ENCODE peak calls at places on chromosomes 7 and 10, in ten cellular contexts. N, M, G, H, J, Q, B, L, U and S are unnamed samples.

GRCh38 chr7:115230882-115231508 is 309.1 kb downstream of the MDFIC start:
- DNase-seq in M (peak), H (no peak), G (no peak), J (peak), Q (peak), B (peak), U (peak), L (no peak), N (peak), S (peak)

GRCh38 chr7:38312776-38313175 is 39.3 kb upstream of the TARP start:
- DNase-seq in G (no peak), J (no peak), N (no peak), M (no peak), B (no peak), H (no peak), U (no peak), Q (peak), L (no peak), S (no peak)

GRCh38 chr10:88152720-88153119 is 289.3 kb downstream of the PTEN start:
- DNase-seq in B (peak), J (peak), U (peak), G (peak), L (no peak), N (peak), Q (peak), H (no peak), M (peak), S (peak)

GRCh38 chr7:105439174-105439893 is 50.6 kb upstream of the SRPK2 start:
- DNase-seq in B (no peak), U (no peak), M (peak), Q (peak), J (peak), N (peak), L (no peak), H (no peak), G (no peak), S (peak)

GRCh38 chr10:43404675-43405221 is 4.2 kb downstream of the HNRNPF start:
- DNase-seq in G (peak), U (no peak), M (no peak), B (no peak), Q (no peak), N (no peak), L (no peak), H (no peak), J (no peak), S (no peak)

GRCh38 chr7:17103984-17104383 is 194.5 kb upstream of the AHR start:
- DNase-seq in U (no peak), L (no peak), G (no peak), H (no peak), N (no peak), Q (no peak), J (peak), M (no peak), B (no peak), S (no peak)

GRCh38 chr7:81081626-81082025 is 162.8 kb upstream of the SEMA3C start:
- DNase-seq in J (peak), L (no peak), Q (no peak), G (no peak), U (no peak), B (no peak), H (no peak), M (no peak), N (no peak), S (peak)

GRCh38 chr10:72802291-72803118 is 91.0 kb upstream of the OIT3 start:
- DNase-seq in H (no peak), U (no peak), J (peak), L (no peak), B (no peak), M (peak), N (no peak), G (no peak), Q (peak), S (peak)

GRCh38 chr10:116840389-116841075 is 8.8 kb upstream of the ENO4 start:
- DNase-seq in M (no peak), Q (no peak), U (no peak), H (no peak), N (no peak), B (no peak), G (no peak), J (no peak), L (no peak), S (no peak)

GRCh38 chr7:12870219-12870618 is 182.8 kb downstream of the ARL4A start:
- DNase-seq in G (no peak), J (no peak), N (no peak), B (no peak), H (no peak), Q (no peak), L (no peak), U (no peak), M (no peak), S (no peak)

GRCh38 chr7:149209518-149210269 is 14.3 kb downstream of the ZNF282 start:
- DNase-seq in B (peak), J (peak), U (peak), H (no peak), L (no peak), N (peak), G (peak), Q (peak), M (peak), S (peak)

GRCh38 chr7:106521115-106521514 is 139.8 kb downstream of the CCDC71L start:
- DNase-seq in Q (no peak), B (no peak), G (peak), M (no peak), H (no peak), L (no peak), J (no peak), U (peak), N (no peak), S (no peak)

GRCh38 chr7:105112440-105113418 is 98.7 kb downstream of the KMT2E start:
- DNase-seq in N (no peak), J (no peak), B (no peak), Q (no peak), G (no peak), L (no peak), H (no peak), M (no peak), U (peak), S (no peak)

GRCh38 chr10:43959364-43959763 is 310.7 kb upstream of the ZNF32 start:
- DNase-seq in L (no peak), U (no peak), B (no peak), H (peak), M (no peak), J (no peak), Q (no peak), G (no peak), N (no peak), S (no peak)

DNA sequence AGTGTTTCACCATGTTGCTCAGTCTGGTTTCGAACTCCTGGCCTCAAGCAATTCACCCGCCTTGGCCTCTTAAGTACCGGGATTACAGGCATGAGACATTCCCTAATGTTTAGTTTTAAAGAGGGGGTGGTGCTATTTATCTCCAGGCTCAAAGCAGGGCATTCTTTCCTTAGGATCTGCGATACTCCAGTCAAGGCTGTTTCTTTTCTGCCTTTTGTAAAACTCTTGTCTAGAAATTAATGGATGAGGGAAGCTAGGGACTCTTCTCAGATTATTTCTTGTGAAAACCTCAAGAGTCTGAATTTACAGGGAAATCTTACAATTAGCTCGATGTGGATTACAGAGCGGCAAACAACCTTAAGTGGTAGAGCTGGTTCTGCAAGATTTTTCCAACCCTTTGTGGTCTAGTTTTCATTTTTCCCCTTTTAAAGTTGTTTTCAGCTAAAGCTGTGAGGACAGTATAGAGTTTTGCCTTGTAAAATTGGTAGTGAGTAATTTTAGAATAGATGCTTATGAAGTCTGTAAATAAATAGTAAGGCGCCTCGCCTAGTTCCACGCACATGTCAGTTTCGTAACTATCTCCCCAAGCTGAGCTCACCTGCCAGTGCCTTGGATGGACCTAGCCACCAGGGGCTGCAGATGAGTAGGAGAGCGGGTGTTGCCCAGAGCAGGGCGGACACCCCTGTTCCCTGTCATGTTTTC is 53.1 kb downstream of the CUX1 start:
- DNase-seq in M (no peak), Q (no peak), L (no peak), J (no peak), G (no peak), H (no peak), B (no peak), N (peak), U (peak), S (no peak)
- H3K4me3 ChIP-seq in M (no peak), Q (no peak), L (no peak), J (no peak), G (no peak), H (no peak), B (no peak), N (peak), U (no peak), S (no peak)

DNA sequence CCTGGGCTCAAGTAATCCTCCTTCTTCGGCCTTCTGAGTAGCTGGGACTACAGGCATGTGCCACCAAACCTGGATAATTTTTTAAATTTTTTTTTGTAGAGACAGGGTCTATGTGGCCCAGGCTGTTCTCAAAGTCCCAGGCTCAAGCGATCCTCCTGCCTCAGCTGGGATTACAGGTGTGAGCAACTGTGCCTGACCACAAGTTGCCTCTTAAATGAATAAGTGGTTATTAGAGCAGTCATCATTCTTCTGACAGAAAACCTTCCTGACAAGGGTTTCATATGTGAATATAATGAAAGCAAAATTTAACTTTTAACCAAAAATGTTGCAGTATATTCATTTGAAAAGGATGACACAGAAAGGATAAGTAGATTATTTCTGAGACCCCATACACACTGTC is 532.5 kb downstream of the GRM8 start:
- DNase-seq in Q (no peak), U (no peak), H (no peak), G (peak), N (no peak), M (no peak), L (no peak), B (no peak), J (no peak), S (no peak)
- TF ChIP-seq CTCF in Q (no peak), U (no peak), H (no peak), G (no peak), N (no peak), M (no peak), L (no peak), B (no peak), J (no peak), S (no peak)

GRCh38 chr10:92697663-92698511 is 8.1 kb downstream of the HHEX start:
- DNase-seq in J (no peak), Q (peak), U (no peak), N (no peak), H (no peak), B (no peak), M (no peak), L (no peak), G (no peak), S (no peak)

GRCh38 chr10:92699518-92700272 is 9.9 kb downstream of the HHEX start:
- DNase-seq in Q (peak), J (peak), H (peak), M (peak), N (peak), L (peak), U (peak), B (no peak), G (no peak), S (peak)

GRCh38 chr10:92695679-92696605 is 6.2 kb downstream of the HHEX start:
- DNase-seq in H (peak), L (no peak), J (peak), B (no peak), Q (peak), M (peak), G (no peak), N (no peak), U (peak), S (peak)

GRCh38 chr10:92699193-92699517 is 9.4 kb downstream of the HHEX start:
- DNase-seq in B (no peak), M (no peak), N (no peak), J (no peak), Q (no peak), H (no peak), U (no peak), G (no peak), L (no peak), S (no peak)

DNA sequence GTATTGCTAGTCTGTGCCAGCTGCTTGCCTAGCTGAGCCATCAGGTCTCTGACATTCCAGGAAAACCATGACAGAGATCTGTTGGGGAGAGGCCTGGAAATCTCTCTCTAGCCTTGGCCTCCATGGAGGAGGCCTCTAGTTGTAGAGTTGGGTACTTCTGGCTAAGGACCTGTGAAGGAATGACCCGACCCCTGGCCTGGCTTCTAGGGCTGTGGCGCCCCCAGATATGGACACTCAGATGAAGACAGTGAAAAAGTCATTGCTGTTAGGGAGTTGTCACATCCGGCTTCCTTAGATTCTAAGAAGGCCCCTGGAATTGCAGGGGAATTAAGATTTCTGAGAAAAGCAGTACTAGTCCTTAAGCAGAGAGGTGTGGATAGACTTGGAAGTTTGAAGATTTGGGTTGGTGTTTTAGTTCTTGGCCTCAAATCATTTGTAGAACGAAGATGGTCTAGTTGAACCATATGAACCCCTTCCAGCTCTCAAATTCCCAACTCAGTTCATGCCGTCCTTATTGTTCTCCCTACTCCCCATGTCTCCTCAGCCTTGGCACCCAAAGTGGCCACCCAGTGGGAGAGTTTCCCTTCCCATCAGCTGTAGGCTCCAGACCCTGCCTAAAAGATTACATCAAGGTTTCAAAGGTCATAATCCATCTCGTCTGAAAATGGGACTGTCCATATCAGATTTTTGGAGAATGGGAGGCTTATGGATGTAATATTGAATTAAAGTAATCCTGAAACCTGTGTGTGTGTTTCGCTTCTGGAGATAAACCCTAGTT is 7.0 kb downstream of the HHEX start:
- DNase-seq in M (no peak), H (no peak), G (no peak), N (no peak), J (no peak), L (no peak), B (no peak), Q (peak), U (no peak), S (no peak)
- H3K4me3 ChIP-seq in M (no peak), H (no peak), G (no peak), N (no peak), J (no peak), L (no peak), B (no peak), Q (no peak), U (no peak), S (no peak)

DNA sequence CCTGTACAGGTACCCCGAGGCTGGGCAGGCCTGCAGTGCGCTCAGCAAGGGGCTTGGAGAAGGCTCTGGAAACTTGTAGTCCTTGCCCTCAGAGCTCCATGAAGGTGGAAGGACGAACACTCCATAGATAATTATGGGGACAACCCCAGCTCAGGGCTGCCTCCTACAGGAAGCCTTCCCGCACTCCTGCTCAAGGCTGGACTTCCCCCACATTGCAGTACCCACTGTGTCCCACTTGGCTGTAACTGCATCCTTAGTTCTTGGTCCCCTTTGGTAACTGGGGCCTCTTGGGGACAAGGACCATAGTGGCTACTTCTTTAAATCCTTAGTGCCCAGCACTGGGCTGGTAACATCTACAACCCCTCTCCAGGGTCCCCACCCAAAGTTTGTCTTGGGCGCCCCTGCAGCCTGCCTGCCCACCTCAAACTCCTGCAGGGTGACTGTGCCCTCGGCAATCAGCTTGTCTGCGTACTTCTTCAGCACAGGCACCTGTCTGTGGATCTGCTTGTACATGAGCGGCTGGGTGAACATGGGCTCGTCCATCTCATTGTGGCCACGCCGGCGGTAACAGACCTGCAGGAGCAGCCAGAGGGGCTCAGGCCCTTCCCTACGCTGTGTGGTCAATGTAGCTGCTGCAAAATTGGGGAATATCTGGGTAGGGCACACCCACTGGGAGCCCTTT is 17.1 kb downstream of the OGDHL start:
- DNase-seq in L (no peak), M (no peak), G (no peak), Q (no peak), N (no peak), B (no peak), J (no peak), H (peak), U (no peak), S (no peak)
- TF ChIP-seq CTCF in L (no peak), M (no peak), G (no peak), Q (no peak), N (no peak), B (no peak), J (no peak), H (no peak), U (no peak), S (no peak)

GRCh38 chr10:105328441-105328840 is 687.4 kb downstream of the SORCS3 start:
- DNase-seq in M (peak), U (peak), G (no peak), L (no peak), B (no peak), J (peak), N (no peak), Q (no peak), H (no peak), S (no peak)
- H3K4me3 ChIP-seq in M (no peak), U (no peak), G (no peak), L (no peak), B (no peak), J (no peak), N (no peak), Q (no peak), H (no peak), S (no peak)

GRCh38 chr7:131147604-131148003 is 180.1 kb upstream of the MKLN1 start:
- DNase-seq in U (no peak), H (no peak), B (no peak), J (no peak), N (no peak), L (no peak), G (no peak), M (no peak), Q (no peak), S (no peak)
- TF ChIP-seq CTCF in U (no peak), H (no peak), B (no peak), J (no peak), N (no peak), L (no peak), G (no peak), M (no peak), Q (no peak), S (no peak)

DNA sequence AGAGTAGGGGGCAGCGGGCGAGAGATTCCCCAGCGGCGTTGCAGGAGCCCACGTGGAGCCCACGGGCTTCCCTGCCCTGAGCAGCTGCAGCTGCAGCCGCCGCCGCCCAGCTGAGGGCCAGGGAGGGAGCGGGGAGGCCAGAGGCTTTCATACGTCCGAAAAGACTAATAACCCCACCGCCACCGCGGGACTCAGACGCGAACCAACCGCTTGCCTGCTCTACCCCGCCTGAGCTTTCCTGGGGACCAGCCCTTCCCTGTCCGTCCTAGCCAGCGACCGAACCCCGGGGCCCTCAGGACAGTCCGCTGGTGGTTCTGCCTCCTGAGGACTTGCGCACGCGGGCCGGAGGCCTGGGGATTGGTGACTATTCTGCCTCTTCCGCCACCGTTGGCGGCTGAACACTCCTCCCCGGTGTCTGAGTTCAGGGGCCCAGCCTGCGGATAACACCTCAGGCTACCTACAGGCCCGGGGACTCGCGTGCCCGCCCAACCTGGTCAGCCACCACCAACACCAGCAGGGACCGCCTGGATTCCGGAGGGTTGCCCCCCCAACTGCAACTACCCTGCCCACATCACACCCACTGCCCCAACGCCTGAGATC is 18.4 kb downstream of the IFT22 start:
- DNase-seq in Q (no peak), H (no peak), G (no peak), J (no peak), M (no peak), N (no peak), L (peak), U (peak), B (no peak), S (no peak)
- H3K4me3 ChIP-seq in Q (no peak), H (peak), G (no peak), J (no peak), M (no peak), N (no peak), L (no peak), U (no peak), B (no peak), S (no peak)

GRCh38 chr7:65475040-65475726 is 101.5 kb downstream of the ZNF92 start:
- DNase-seq in N (no peak), L (no peak), J (no peak), Q (no peak), M (no peak), H (no peak), U (no peak), G (no peak), B (no peak), S (no peak)

GRCh38 chr7:65475734-65476319 is 102.2 kb downstream of the ZNF92 start:
- DNase-seq in B (peak), M (no peak), N (peak), U (no peak), G (peak), Q (peak), H (peak), J (no peak), L (no peak), S (no peak)

GRCh38 chr7:65471587-65471986 is 97.9 kb downstream of the ZNF92 start:
- DNase-seq in U (no peak), H (no peak), J (no peak), M (no peak), N (no peak), Q (no peak), B (no peak), G (no peak), L (no peak), S (no peak)

DNA sequence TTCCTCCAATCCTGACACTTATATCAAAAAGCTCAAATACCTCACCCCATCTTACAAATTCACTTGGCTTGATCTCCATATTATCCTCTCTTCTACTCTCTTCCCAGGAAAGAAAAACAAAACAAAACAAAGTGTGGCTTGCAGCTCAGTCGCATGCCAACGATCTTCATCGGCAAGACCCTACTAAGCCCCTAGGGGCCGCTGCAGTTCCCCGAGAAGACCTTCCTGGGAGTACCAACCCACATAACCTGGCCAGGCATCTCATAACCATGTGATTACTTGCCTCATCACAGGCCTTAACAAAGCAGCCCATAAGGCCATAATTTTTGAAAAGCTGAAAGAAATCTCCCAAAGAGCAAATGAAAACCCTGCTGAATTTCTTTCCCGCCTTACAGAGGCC is 103.7 kb downstream of the ZNF92 start:
- DNase-seq in L (no peak), B (no peak), J (no peak), N (peak), G (no peak), M (no peak), Q (no peak), H (no peak), U (peak), S (no peak)
- TF ChIP-seq CTCF in L (no peak), B (peak), J (peak), N (peak), G (peak), M (peak), Q (peak), H (no peak), U (peak), S (peak)

GRCh38 chr10:74047871-74048270 is 50.0 kb downstream of the VCL start:
- DNase-seq in N (peak), G (no peak), U (no peak), J (peak), Q (no peak), B (no peak), L (no peak), M (no peak), H (no peak), S (peak)
- H3K4me3 ChIP-seq in N (peak), G (no peak), U (no peak), J (no peak), Q (no peak), B (no peak), L (no peak), M (no peak), H (no peak), S (no peak)